ENCODE peak calls at places on chromosomes 3 and 15, in six cellular contexts. Q is IMR-90, F is A549, T is HepG2, V is GM12878, P is K562. Z is an unnamed sample.

GRCh38 chr3:148797822-148798221 is 29.8 kb upstream of the CPB1 start:
- DNase-seq in T (no peak), V (no peak), Q (no peak), F (no peak), P (no peak), Z (no peak)

GRCh38 chr3:17639765-17640164 is 102.7 kb downstream of the TBC1D5 start:
- DNase-seq in V (no peak), P (no peak), Q (peak), T (peak), F (peak), Z (no peak)

GRCh38 chr3:99639579-99639978 is 1.2 kb downstream of the COL8A1 start:
- DNase-seq in P (no peak), V (no peak), F (no peak), T (no peak), Q (peak), Z (no peak)

GRCh38 chr3:21436846-21437245 is 314.2 kb downstream of the ZNF385D start:
- DNase-seq in Q (no peak), V (no peak), F (no peak), T (no peak), P (no peak), Z (no peak)

GRCh38 chr3:194508486-194509449 is 22.0 kb upstream of the ATP13A3 start:
- DNase-seq in V (no peak), F (no peak), Q (no peak), T (no peak), P (no peak), Z (no peak)

GRCh38 chr3:111864821-111865656 is 6.0 kb downstream of the PHLDB2 start:
- DNase-seq in V (no peak), P (no peak), T (peak), F (no peak), Q (peak), Z (no peak)

GRCh38 chr15:83446904-83447708 is at the start of gene SH3GL3:
- DNase-seq in V (no peak), F (peak), T (no peak), Q (peak), P (peak), Z (peak)

GRCh38 chr15:98003528-98003927 is 43.0 kb downstream of the ARRDC4 start:
- DNase-seq in T (no peak), F (no peak), P (no peak), Q (no peak), V (no peak), Z (no peak)

GRCh38 chr15:62994439-62994838 is 48.1 kb upstream of the TPM1 start:
- DNase-seq in V (no peak), P (no peak), T (no peak), Q (no peak), F (no peak), Z (no peak)

GRCh38 chr3:13352621-13353131 is 67.4 kb downstream of the NUP210 start:
- DNase-seq in T (no peak), P (peak), Q (peak), V (no peak), F (no peak), Z (no peak)

GRCh38 chr15:57994468-57995154 is 70.9 kb downstream of the ALDH1A2 start:
- DNase-seq in T (no peak), F (no peak), V (no peak), Q (no peak), P (no peak), Z (no peak)

GRCh38 chr3:128318275-128318920 is 148.3 kb downstream of the DNAJB8 start:
- DNase-seq in V (no peak), P (no peak), T (no peak), Q (no peak), F (no peak), Z (no peak)

GRCh38 chr3:12901631-12902045 is 60.3 kb upstream of the RPL32 start:
- DNase-seq in T (peak), P (peak), V (no peak), F (no peak), Q (no peak), Z (no peak)

GRCh38 chr3:4584537-4585249 is 91.5 kb downstream of the ITPR1 start:
- DNase-seq in T (no peak), F (no peak), V (peak), Q (peak), P (no peak), Z (no peak)

GRCh38 chr3:128466840-128467541 is at the start of gene DNAJB8:
- DNase-seq in P (no peak), T (no peak), V (no peak), F (no peak), Q (no peak), Z (no peak)

GRCh38 chr3:51929420-51930003 is 12.2 kb downstream of the RRP9 start:
- DNase-seq in T (no peak), P (peak), Q (no peak), V (no peak), F (no peak), Z (no peak)

GRCh38 chr3:61704807-61705206 is 143.4 kb downstream of the PTPRG start:
- DNase-seq in V (no peak), P (no peak), F (no peak), T (no peak), Q (no peak), Z (no peak)

GRCh38 chr3:126888186-126888760 is 94.6 kb upstream of the PLXNA1 start:
- DNase-seq in P (no peak), T (no peak), Q (no peak), V (no peak), F (no peak), Z (no peak)

GRCh38 chr3:67654832-67655152 is 380 bp upstream of the SUCLG2 start:
- DNase-seq in Q (no peak), V (no peak), F (no peak), T (no peak), P (no peak), Z (no peak)

GRCh38 chr15:40754574-40754882 is 526 bp downstream of the RMDN3 start:
- DNase-seq in P (no peak), V (no peak), Q (no peak), T (no peak), F (no peak), Z (no peak)

GRCh38 chr15:99052205-99052604 is 44.6 kb upstream of the PGPEP1L start:
- DNase-seq in V (peak), P (no peak), Q (no peak), F (no peak), T (no peak), Z (no peak)

GRCh38 chr15:68599560-68600071 is 20.8 kb downstream of the CORO2B start:
- DNase-seq in V (no peak), F (no peak), Q (peak), T (no peak), P (no peak), Z (no peak)

GRCh38 chr15:73932381-73933191 is 6.3 kb downstream of the LOXL1 start:
- DNase-seq in P (peak), Q (no peak), V (no peak), F (no peak), T (no peak), Z (no peak)

GRCh38 chr3:140391041-140391440 is 286.8 kb upstream of the TRIM42 start:
- DNase-seq in P (peak), Q (no peak), F (peak), T (no peak), V (no peak), Z (no peak)

GRCh38 chr15:56871180-56871579 is 47.3 kb upstream of the TCF12 start:
- DNase-seq in P (no peak), T (peak), V (no peak), F (peak), Q (peak), Z (no peak)

GRCh38 chr15:87860743-87861142 is 395.8 kb downstream of the NTRK3 start:
- DNase-seq in T (no peak), V (no peak), P (no peak), Q (no peak), F (no peak), Z (no peak)
- TF ChIP-seq BHLHE40 in T (no peak), V (no peak), P (no peak), Q (no peak), F (no peak), Z (no peak)

GRCh38 chr3:160040181-160040580 is 51.5 kb downstream of the IL12A start:
- DNase-seq in P (no peak), F (no peak), Q (peak), T (no peak), V (no peak), Z (no peak)

GRCh38 chr3:160035757-160036156 is 47.1 kb downstream of the IL12A start:
- DNase-seq in P (no peak), T (no peak), F (no peak), V (no peak), Q (no peak), Z (no peak)

GRCh38 chr3:160038862-160039562 is 50.4 kb downstream of the IL12A start:
- DNase-seq in F (no peak), T (no peak), P (no peak), Q (no peak), V (no peak), Z (peak)
- TF ChIP-seq BHLHE40 in F (no peak), T (no peak), P (no peak), Q (no peak), V (no peak), Z (no peak)

GRCh38 chr3:110577856-110578255 is 493.8 kb upstream of the NECTIN3 start:
- DNase-seq in T (no peak), Q (no peak), P (no peak), V (no peak), F (no peak), Z (no peak)

GRCh38 chr3:110589381-110589780 is 482.2 kb upstream of the NECTIN3 start:
- DNase-seq in T (no peak), Q (no peak), P (no peak), V (no peak), F (no peak), Z (no peak)

GRCh38 chr3:110579841-110580550 is 491.6 kb upstream of the NECTIN3 start:
- DNase-seq in T (no peak), V (no peak), F (no peak), Q (peak), P (no peak), Z (no peak)

GRCh38 chr3:110583373-110583935 is 488.2 kb upstream of the NECTIN3 start:
- DNase-seq in F (no peak), V (no peak), Q (peak), T (peak), P (no peak), Z (no peak)
- TF ChIP-seq BHLHE40 in F (no peak), V (no peak), Q (no peak), T (no peak), P (no peak), Z (no peak)

GRCh38 chr15:94844533-94845390 is 613.4 kb downstream of the MCTP2 start:
- DNase-seq in V (no peak), Q (no peak), F (no peak), T (peak), P (peak), Z (peak)
- TF ChIP-seq BHLHE40 in V (no peak), Q (no peak), F (no peak), T (peak), P (peak), Z (no peak)

DNA sequence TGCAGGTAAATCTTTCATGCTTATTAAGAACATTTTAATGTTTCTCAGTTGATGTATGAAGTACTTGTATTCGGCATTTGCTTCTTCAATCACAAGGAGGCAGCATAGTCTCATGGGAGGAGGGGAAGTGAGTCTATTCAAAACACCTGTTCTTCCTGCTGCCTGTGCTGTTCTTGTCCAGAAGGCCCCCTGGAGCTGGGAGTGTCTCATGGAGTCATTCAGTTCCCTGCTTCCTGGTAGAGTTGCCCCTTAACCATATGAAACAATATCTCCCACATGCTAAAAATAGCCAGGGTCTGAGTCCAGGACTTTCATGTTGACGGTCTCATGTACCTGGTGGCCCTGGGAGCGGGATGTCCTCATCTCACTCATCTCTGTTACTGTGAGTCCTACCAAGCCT is 15.5 kb upstream of the PPP1R2 start:
- DNase-seq in V (no peak), Q (peak), F (no peak), T (peak), P (peak), Z (peak)
- TF ChIP-seq BHLHE40 in V (no peak), Q (no peak), F (no peak), T (no peak), P (no peak), Z (no peak)

DNA sequence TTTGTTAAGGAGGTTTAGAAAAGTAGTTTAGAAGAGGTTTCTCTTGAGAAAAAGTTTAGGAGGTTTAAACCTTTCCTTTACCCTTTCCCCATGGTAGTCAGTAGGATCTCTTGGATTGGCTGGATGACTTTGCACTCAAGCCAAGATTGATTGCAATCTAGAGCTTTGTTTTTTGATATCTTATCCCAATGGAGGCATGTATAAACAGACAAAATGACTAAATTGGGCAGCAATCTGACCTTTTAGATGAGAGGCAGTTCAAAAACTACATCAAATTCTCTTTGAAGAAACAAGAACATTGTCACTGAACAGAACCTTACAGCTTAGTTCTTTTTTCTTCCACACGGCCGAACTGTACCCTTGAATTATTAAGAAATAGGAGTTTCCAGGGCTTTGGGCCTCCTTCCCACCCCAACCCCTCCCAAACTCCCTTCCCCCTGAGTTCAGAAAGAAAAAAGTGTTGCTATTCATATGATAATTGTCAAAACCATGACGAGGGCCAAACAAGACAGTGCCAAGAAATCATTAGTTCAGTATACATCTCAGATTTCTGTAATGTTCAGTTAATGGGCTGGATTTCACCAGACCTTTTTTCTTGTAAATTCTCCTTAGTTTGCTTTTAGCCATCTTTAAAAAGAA is 79.6 kb upstream of the CDIN1 start:
- DNase-seq in T (no peak), F (no peak), P (no peak), V (no peak), Q (peak), Z (no peak)
- TF ChIP-seq BHLHE40 in T (no peak), F (no peak), P (no peak), V (no peak), Q (no peak), Z (no peak)

GRCh38 chr3:172766241-172766640 is 15.7 kb downstream of the ECT2 start:
- DNase-seq in P (no peak), F (no peak), V (no peak), T (no peak), Q (no peak), Z (no peak)

GRCh38 chr3:172760406-172760805 is 9.9 kb downstream of the ECT2 start:
- DNase-seq in P (no peak), T (no peak), Q (peak), F (no peak), V (no peak), Z (no peak)
- TF ChIP-seq BHLHE40 in P (no peak), T (no peak), Q (no peak), F (no peak), V (no peak), Z (no peak)

Z was measured in HEK293T.